ENCODE peak calls at places on chromosomes 13 and 19, in four cellular contexts. C is fibroblast of lung, U is GM23248, Q is neural progenitor cell. M is an unnamed sample.

GRCh38 chr19:39969681-39970423 is 1.1 kb upstream of the PSMC4 start:
- DNase-seq in C (no peak), U (no peak), Q (no peak), M (no peak)

GRCh38 chr13:112270951-112271350 is 105.2 kb upstream of the SPACA7 start:
- DNase-seq in C (no peak), U (no peak), Q (no peak), M (no peak)

GRCh38 chr13:37870895-37871550 is 1.5 kb upstream of the TRPC4 start:
- DNase-seq in C (peak), U (peak), Q (peak), M (peak)

GRCh38 chr13:41458939-41459753 is 1.8 kb downstream of the RGCC start:
- DNase-seq in C (peak), U (peak), Q (peak), M (peak)

GRCh38 chr19:4454952-4455738 is 2.4 kb downstream of the UBXN6 start:
- DNase-seq in C (peak), U (peak), Q (no peak), M (peak)

GRCh38 chr19:6267552-6268381 is 12.0 kb downstream of the MLLT1 start:
- DNase-seq in C (peak), U (peak), Q (no peak), M (no peak)

GRCh38 chr13:33612641-33613638 is 205.0 kb upstream of the RFC3 start:
- DNase-seq in C (no peak), U (no peak), Q (no peak), M (no peak)

GRCh38 chr13:24362435-24362951 is 53.1 kb downstream of the C1QTNF9 start:
- DNase-seq in C (no peak), U (no peak), Q (no peak), M (no peak)

GRCh38 chr19:461664-462551 is 1.1 kb upstream of the SHC2 start:
- DNase-seq in C (no peak), U (peak), Q (peak), M (no peak)

GRCh38 chr13:22748866-22749586 is 431.8 kb upstream of the SGCG start:
- DNase-seq in C (peak), U (peak), Q (no peak), M (no peak)

GRCh38 chr19:32017341-32017948 is 328.0 kb upstream of the ZNF507 start:
- DNase-seq in C (peak), U (peak), Q (no peak), M (peak)

GRCh38 chr19:5456130-5456835 is 1.1 kb downstream of the ZNRF4 start:
- DNase-seq in C (no peak), U (no peak), Q (no peak), M (no peak)

GRCh38 chr13:40503966-40504591 is 162.4 kb downstream of the FOXO1 start:
- DNase-seq in C (peak), U (peak), Q (no peak), M (peak)

GRCh38 chr19:51022526-51022925 is 3.0 kb upstream of the KLK10 start:
- DNase-seq in C (no peak), U (no peak), Q (no peak), M (no peak)

GRCh38 chr13:114063545-114064515 is 68.6 kb downstream of the RASA3 start:
- DNase-seq in C (peak), U (peak), Q (peak), M (peak)

GRCh38 chr13:74930402-74931165 is 551.4 kb downstream of the TBC1D4 start:
- DNase-seq in C (peak), U (peak), Q (no peak), M (peak)

GRCh38 chr19:3798137-3798536 is 12.0 kb upstream of the MATK start:
- DNase-seq in C (no peak), U (no peak), Q (no peak), M (no peak)

GRCh38 chr19:43468354-43469159 is 3.1 kb upstream of the LYPD3 start:
- DNase-seq in C (no peak), U (no peak), Q (no peak), M (peak)

GRCh38 chr13:36801035-36801434 is 18.0 kb upstream of the RFXAP start:
- DNase-seq in C (no peak), U (no peak), Q (no peak), M (peak)

GRCh38 chr19:13781547-13781946 is 7.3 kb downstream of the C19orf53 start:
- DNase-seq in C (peak), U (peak), Q (peak), M (peak)

GRCh38 chr19:31316201-31316951 is 32.9 kb downstream of the TSHZ3 start:
- DNase-seq in C (peak), U (peak), Q (peak), M (no peak)

DNA sequence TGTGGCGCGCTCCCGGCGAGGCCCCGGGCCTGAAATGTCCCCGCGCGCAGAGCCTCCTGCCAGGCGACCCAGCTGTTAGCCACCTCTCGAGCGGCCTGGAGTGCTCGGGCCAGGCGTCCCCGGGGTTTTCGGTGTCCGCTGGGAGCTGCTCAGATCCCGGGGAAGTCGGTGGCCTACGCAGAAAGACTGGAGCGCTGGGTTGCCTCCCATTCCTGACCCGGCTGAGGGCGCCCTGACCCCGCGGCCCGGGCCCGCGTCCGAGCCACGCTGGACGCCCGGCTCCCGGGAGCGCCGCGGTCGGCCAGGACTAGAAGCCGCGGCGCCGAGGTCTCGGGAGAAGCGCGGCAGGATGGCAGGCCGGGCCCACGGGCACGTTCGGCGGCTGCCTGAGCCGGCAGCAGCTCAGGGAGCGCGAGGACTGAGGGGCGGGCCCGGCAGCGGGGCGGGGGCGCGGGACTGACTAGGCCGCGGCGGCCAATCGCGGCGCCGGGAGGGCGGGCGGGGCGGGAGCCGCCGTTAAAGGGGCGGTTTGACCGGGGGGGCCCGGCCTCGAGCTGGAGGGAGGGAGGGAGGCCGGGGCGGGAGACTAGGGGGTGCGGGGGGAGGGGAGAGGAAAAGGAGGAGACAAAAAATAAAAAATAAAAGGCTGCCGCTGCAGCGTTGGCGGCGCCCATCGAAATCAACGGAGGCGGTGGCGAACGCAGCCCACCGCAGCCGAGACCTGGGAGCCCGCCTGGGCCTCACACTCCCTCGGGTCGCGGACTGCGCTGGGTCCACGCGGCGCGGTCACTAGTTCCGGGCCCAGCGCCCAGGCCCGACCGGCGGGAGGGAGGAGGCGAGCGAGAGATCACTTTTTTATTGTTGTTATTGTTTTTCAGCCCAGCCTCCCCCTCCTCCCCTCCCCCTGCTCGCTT is 1.1 kb upstream of the ZIC2 start:
- DNase-seq in C (peak), U (peak), Q (peak), M (peak)
- H3K4me3 ChIP-seq in C (peak), U (peak), Q (peak), M (peak)

GRCh38 chr13:51396352-51396751 is 56.5 kb downstream of the INTS6 start:
- DNase-seq in C (no peak), U (peak), Q (no peak), M (no peak)

GRCh38 chr13:51394724-51395123 is 55.2 kb downstream of the SERPINE3 start:
- DNase-seq in C (no peak), U (no peak), Q (no peak), M (no peak)

GRCh38 chr13:51397262-51397933 is 55.4 kb downstream of the INTS6 start:
- DNase-seq in C (peak), U (peak), Q (peak), M (no peak)
- H3K4me2 ChIP-seq in C (peak), U (peak), Q (peak), M (no peak)

DNA sequence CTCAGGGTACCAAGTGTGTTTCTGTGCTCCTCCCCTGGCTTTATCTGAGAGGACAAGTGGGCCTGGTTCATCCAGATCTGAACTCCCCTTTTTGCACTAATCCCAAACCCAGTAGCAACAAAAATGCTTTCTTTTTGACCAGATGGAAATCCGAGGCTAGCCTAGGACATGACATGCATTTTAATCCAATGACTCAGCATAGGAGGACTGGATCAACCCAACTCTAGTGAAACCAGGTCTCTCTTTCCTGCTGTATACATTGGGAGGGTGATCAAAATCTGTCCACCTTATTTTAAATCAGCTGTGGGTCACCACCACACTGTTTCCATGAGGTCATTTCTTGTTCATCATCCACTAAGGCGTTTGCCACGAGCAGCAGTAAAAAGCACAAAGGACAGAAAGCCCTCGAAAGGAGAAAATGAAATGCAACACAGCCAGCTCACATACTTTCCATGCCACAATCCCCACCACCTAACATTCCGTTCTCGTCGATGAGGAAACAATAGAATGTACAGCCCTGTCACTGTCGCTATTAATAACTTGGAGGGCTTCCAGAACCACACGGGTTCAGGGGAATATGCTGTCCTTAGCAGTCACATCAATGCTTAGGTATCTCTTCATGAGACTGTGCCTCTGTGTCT is 543.0 kb downstream of the IRS2 start:
- DNase-seq in C (peak), U (peak), Q (no peak), M (peak)
- H3K27ac ChIP-seq in C (peak), U (peak), Q (no peak), M (peak)

GRCh38 chr19:18117364-18117691 is 19.8 kb downstream of the MAST3 start:
- DNase-seq in C (no peak), U (no peak), Q (no peak), M (no peak)
- H3K4me3 ChIP-seq in C (peak), U (peak), Q (peak), M (peak)

GRCh38 chr13:89846890-89847585 is 1500.4 kb upstream of the MIR17HG start:
- DNase-seq in C (no peak), U (peak), Q (no peak), M (no peak)
- H3K4me2 ChIP-seq in C (no peak), U (no peak), Q (no peak), M (no peak)

DNA sequence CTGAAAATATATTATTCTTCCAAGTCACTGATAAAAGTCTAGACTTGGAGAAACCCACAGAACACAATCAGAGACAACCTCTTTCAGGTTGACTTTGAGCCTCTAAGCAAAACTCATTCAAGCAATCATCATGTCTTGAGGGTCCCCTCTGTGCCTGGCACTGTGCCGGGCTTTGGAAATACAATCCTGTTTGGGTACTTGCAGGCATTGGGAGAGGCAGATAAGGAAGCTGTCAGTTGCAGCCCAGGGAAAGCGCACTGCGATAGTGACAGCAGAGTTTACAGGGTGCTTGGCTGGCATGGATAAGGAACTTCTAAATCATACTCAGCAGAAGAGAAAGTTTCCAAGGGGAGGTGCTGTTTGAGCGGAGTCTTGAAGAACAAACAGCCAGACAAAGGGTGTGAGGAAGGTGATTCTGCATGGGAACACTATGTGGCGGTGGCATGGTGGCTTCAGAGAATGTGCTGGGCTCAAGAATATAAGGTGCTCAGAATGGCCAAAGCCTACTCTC is 9.1 kb downstream of the SERP2 start:
- DNase-seq in C (no peak), U (no peak), Q (no peak), M (no peak)
- H3K27ac ChIP-seq in C (no peak), U (no peak), Q (no peak), M (no peak)

GRCh38 chr13:48656621-48657020 is 2.9 kb downstream of the CYSLTR2 start:
- DNase-seq in C (no peak), U (no peak), Q (peak), M (no peak)
- H3K4me3 ChIP-seq in C (no peak), U (no peak), Q (no peak), M (no peak)

GRCh38 chr13:97561182-97561581 is 127.2 kb downstream of the RAP2A start:
- DNase-seq in C (no peak), U (no peak), Q (no peak), M (no peak)
- H3K4me2 ChIP-seq in C (no peak), U (no peak), Q (no peak), M (no peak)

DNA sequence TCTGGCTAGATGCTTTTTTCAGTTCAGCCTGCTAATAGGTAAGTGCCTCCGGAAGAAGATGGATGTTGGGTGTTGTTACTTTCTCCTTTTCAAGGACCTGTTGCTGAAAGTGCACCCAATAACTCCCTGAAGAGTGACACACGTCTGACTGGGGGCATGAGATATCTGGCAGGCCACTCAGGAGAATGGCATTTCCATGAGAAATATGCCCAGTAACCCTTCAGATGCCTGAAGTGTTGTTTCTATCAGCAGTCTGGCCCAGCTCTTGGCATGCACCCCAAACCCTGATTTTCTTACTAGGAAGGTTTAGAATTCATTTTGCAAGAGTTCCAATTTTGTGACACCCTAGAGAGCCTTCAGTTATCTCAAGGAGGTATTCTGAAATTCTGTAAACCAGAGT is 71.5 kb downstream of the ARHGAP35 start:
- DNase-seq in C (peak), U (peak), Q (no peak), M (peak)
- H3K27ac ChIP-seq in C (no peak), U (peak), Q (no peak), M (no peak)

DNA sequence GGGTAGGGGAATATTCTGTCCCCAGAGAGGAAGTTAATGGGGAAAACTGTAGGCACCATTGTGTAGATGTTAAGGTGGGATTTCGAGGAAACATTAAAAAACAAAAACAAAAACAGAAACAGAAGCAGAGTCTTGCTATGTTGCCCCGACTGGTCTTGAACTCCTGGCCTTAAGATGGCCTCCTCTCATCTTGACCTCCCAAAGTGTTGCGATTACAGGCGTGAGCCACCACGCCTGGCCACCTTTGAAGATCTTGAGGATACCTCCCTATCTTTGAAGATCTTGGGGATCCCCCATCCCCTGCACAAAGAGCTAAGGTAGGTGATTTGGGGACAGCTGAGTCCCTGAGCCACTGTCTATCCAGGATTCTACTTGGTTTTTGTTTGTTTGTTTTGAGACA is 553 bp upstream of the ICAM3 start:
- DNase-seq in C (no peak), U (no peak), Q (no peak), M (no peak)
- H3K4me3 ChIP-seq in C (no peak), U (no peak), Q (no peak), M (no peak)